ENCODE peak calls at places on chromosomes 11 and 22, in four cellular contexts. One of them, this sample, is unnamed.

GRCh38 chr11:46119352-46120216 is 1.7 kb downstream of the PHF21A start:
- DNase-seq in NCI-H146: peak; percentile 43
- DNase-seq in hepatocyte: peak; percentile 77
- DNase-seq in activated T-helper 1 cell treated with anti-CD3 and anti-CD28 coated beads, Interleukin-12 subunit alpha, Interleukin-12 subunit beta, Interleukin-2, Interleukin-4 antibody, amounts not matched to agents 30 ng/mL and 10 ng/mL and 1 ng/mL, durations not matched to agents 14 hours and 24 hours and 36 hours: peak; percentile 44
- DNase-seq in this sample: peak; percentile 25

GRCh38 chr11:100827934-100828661 is 141.0 kb downstream of the ARHGAP42 start:
- DNase-seq in NCI-H146: peak; percentile 49
- DNase-seq in hepatocyte: peak; percentile 68
- DNase-seq in activated T-helper 1 cell treated with anti-CD3 and anti-CD28 coated beads, Interleukin-12 subunit alpha, Interleukin-12 subunit beta, Interleukin-2, Interleukin-4 antibody, amounts not matched to agents 30 ng/mL and 10 ng/mL and 1 ng/mL, durations not matched to agents 14 hours and 24 hours and 36 hours: no peak
- DNase-seq in this sample: no peak

GRCh38 chr11:110901441-110901840 is 189.2 kb upstream of the ARHGAP20 start:
- DNase-seq in NCI-H146: no peak
- DNase-seq in hepatocyte: no peak
- DNase-seq in activated T-helper 1 cell treated with anti-CD3 and anti-CD28 coated beads, Interleukin-12 subunit alpha, Interleukin-12 subunit beta, Interleukin-2, Interleukin-4 antibody, amounts not matched to agents 30 ng/mL and 10 ng/mL and 1 ng/mL, durations not matched to agents 14 hours and 24 hours and 36 hours: no peak
- DNase-seq in this sample: no peak

GRCh38 chr11:36453678-36454077 is 56.4 kb downstream of the TRAF6 start:
- DNase-seq in NCI-H146: no peak
- DNase-seq in hepatocyte: no peak
- DNase-seq in activated T-helper 1 cell treated with anti-CD3 and anti-CD28 coated beads, Interleukin-12 subunit alpha, Interleukin-12 subunit beta, Interleukin-2, Interleukin-4 antibody, amounts not matched to agents 30 ng/mL and 10 ng/mL and 1 ng/mL, durations not matched to agents 14 hours and 24 hours and 36 hours: no peak
- DNase-seq in this sample: no peak

GRCh38 chr11:82906236-82906635 is 4.7 kb downstream of the DDIAS start:
- DNase-seq in NCI-H146: peak; percentile 45
- DNase-seq in hepatocyte: peak; percentile 43
- DNase-seq in activated T-helper 1 cell treated with anti-CD3 and anti-CD28 coated beads, Interleukin-12 subunit alpha, Interleukin-12 subunit beta, Interleukin-2, Interleukin-4 antibody, amounts not matched to agents 30 ng/mL and 10 ng/mL and 1 ng/mL, durations not matched to agents 14 hours and 24 hours and 36 hours: no peak
- DNase-seq in this sample: peak; percentile 1

GRCh38 chr11:36162909-36163434 is 126.3 kb downstream of the COMMD9 start:
- DNase-seq in NCI-H146: no peak
- DNase-seq in hepatocyte: no peak
- DNase-seq in activated T-helper 1 cell treated with anti-CD3 and anti-CD28 coated beads, Interleukin-12 subunit alpha, Interleukin-12 subunit beta, Interleukin-2, Interleukin-4 antibody, amounts not matched to agents 30 ng/mL and 10 ng/mL and 1 ng/mL, durations not matched to agents 14 hours and 24 hours and 36 hours: no peak
- DNase-seq in this sample: no peak

GRCh38 chr11:74701351-74701750 is 29.9 kb downstream of the CHRDL2 start:
- DNase-seq in NCI-H146: no peak
- DNase-seq in hepatocyte: no peak
- DNase-seq in activated T-helper 1 cell treated with anti-CD3 and anti-CD28 coated beads, Interleukin-12 subunit alpha, Interleukin-12 subunit beta, Interleukin-2, Interleukin-4 antibody, amounts not matched to agents 30 ng/mL and 10 ng/mL and 1 ng/mL, durations not matched to agents 14 hours and 24 hours and 36 hours: no peak
- DNase-seq in this sample: no peak

GRCh38 chr11:112837162-112837826 is 123.9 kb upstream of the NCAM1 start:
- DNase-seq in NCI-H146: peak; percentile 54
- DNase-seq in hepatocyte: no peak
- DNase-seq in activated T-helper 1 cell treated with anti-CD3 and anti-CD28 coated beads, Interleukin-12 subunit alpha, Interleukin-12 subunit beta, Interleukin-2, Interleukin-4 antibody, amounts not matched to agents 30 ng/mL and 10 ng/mL and 1 ng/mL, durations not matched to agents 14 hours and 24 hours and 36 hours: no peak
- DNase-seq in this sample: no peak

GRCh38 chr11:120645639-120646038 is 134.1 kb downstream of the GRIK4 start:
- DNase-seq in NCI-H146: peak; percentile 84
- DNase-seq in hepatocyte: no peak
- DNase-seq in activated T-helper 1 cell treated with anti-CD3 and anti-CD28 coated beads, Interleukin-12 subunit alpha, Interleukin-12 subunit beta, Interleukin-2, Interleukin-4 antibody, amounts not matched to agents 30 ng/mL and 10 ng/mL and 1 ng/mL, durations not matched to agents 14 hours and 24 hours and 36 hours: no peak
- DNase-seq in this sample: no peak

GRCh38 chr11:90774727-90775572 is 552.1 kb upstream of the CHORDC1 start:
- DNase-seq in NCI-H146: no peak
- DNase-seq in hepatocyte: no peak
- DNase-seq in activated T-helper 1 cell treated with anti-CD3 and anti-CD28 coated beads, Interleukin-12 subunit alpha, Interleukin-12 subunit beta, Interleukin-2, Interleukin-4 antibody, amounts not matched to agents 30 ng/mL and 10 ng/mL and 1 ng/mL, durations not matched to agents 14 hours and 24 hours and 36 hours: no peak
- DNase-seq in this sample: no peak

GRCh38 chr22:39567135-39567946 is 3.2 kb upstream of the CACNA1I start:
- DNase-seq in NCI-H146: no peak
- DNase-seq in hepatocyte: no peak
- DNase-seq in activated T-helper 1 cell treated with anti-CD3 and anti-CD28 coated beads, Interleukin-12 subunit alpha, Interleukin-12 subunit beta, Interleukin-2, Interleukin-4 antibody, amounts not matched to agents 30 ng/mL and 10 ng/mL and 1 ng/mL, durations not matched to agents 14 hours and 24 hours and 36 hours: peak; percentile 31
- DNase-seq in this sample: no peak

GRCh38 chr22:27632451-27633295 is 168.9 kb downstream of the MN1 start:
- DNase-seq in NCI-H146: peak; percentile 48
- DNase-seq in hepatocyte: peak; percentile 78
- DNase-seq in activated T-helper 1 cell treated with anti-CD3 and anti-CD28 coated beads, Interleukin-12 subunit alpha, Interleukin-12 subunit beta, Interleukin-2, Interleukin-4 antibody, amounts not matched to agents 30 ng/mL and 10 ng/mL and 1 ng/mL, durations not matched to agents 14 hours and 24 hours and 36 hours: no peak
- DNase-seq in this sample: no peak

GRCh38 chr11:10450451-10451398 is 4.3 kb upstream of the AMPD3 start:
- DNase-seq in NCI-H146: peak; percentile 24
- DNase-seq in hepatocyte: peak; percentile 80
- DNase-seq in activated T-helper 1 cell treated with anti-CD3 and anti-CD28 coated beads, Interleukin-12 subunit alpha, Interleukin-12 subunit beta, Interleukin-2, Interleukin-4 antibody, amounts not matched to agents 30 ng/mL and 10 ng/mL and 1 ng/mL, durations not matched to agents 14 hours and 24 hours and 36 hours: peak; percentile 25
- DNase-seq in this sample: no peak

GRCh38 chr11:65134952-65135632 is 773 bp upstream of the SYVN1 start:
- DNase-seq in NCI-H146: peak; percentile 98
- DNase-seq in hepatocyte: peak; percentile 96
- DNase-seq in activated T-helper 1 cell treated with anti-CD3 and anti-CD28 coated beads, Interleukin-12 subunit alpha, Interleukin-12 subunit beta, Interleukin-2, Interleukin-4 antibody, amounts not matched to agents 30 ng/mL and 10 ng/mL and 1 ng/mL, durations not matched to agents 14 hours and 24 hours and 36 hours: peak; percentile 85
- DNase-seq in this sample: peak; percentile 87

GRCh38 chr11:65132988-65133700 is 1.2 kb downstream of the SYVN1 start:
- DNase-seq in NCI-H146: peak; percentile 55
- DNase-seq in hepatocyte: peak; percentile 85
- DNase-seq in activated T-helper 1 cell treated with anti-CD3 and anti-CD28 coated beads, Interleukin-12 subunit alpha, Interleukin-12 subunit beta, Interleukin-2, Interleukin-4 antibody, amounts not matched to agents 30 ng/mL and 10 ng/mL and 1 ng/mL, durations not matched to agents 14 hours and 24 hours and 36 hours: peak; percentile 49
- DNase-seq in this sample: no peak

GRCh38 chr22:45314054-45314721 is 4.5 kb downstream of the FAM118A start:
- DNase-seq in NCI-H146: no peak
- DNase-seq in hepatocyte: peak; percentile 53
- DNase-seq in activated T-helper 1 cell treated with anti-CD3 and anti-CD28 coated beads, Interleukin-12 subunit alpha, Interleukin-12 subunit beta, Interleukin-2, Interleukin-4 antibody, amounts not matched to agents 30 ng/mL and 10 ng/mL and 1 ng/mL, durations not matched to agents 14 hours and 24 hours and 36 hours: no peak
- DNase-seq in this sample: no peak

GRCh38 chr11:110425751-110426545 is 3.8 kb upstream of the FDX1 start:
- DNase-seq in NCI-H146: peak; percentile 14
- DNase-seq in hepatocyte: no peak
- DNase-seq in activated T-helper 1 cell treated with anti-CD3 and anti-CD28 coated beads, Interleukin-12 subunit alpha, Interleukin-12 subunit beta, Interleukin-2, Interleukin-4 antibody, amounts not matched to agents 30 ng/mL and 10 ng/mL and 1 ng/mL, durations not matched to agents 14 hours and 24 hours and 36 hours: no peak
- DNase-seq in this sample: peak; percentile 83

GRCh38 chr11:29485641-29486040 is 531.2 kb downstream of the KCNA4 start:
- DNase-seq in NCI-H146: no peak
- DNase-seq in hepatocyte: no peak
- DNase-seq in activated T-helper 1 cell treated with anti-CD3 and anti-CD28 coated beads, Interleukin-12 subunit alpha, Interleukin-12 subunit beta, Interleukin-2, Interleukin-4 antibody, amounts not matched to agents 30 ng/mL and 10 ng/mL and 1 ng/mL, durations not matched to agents 14 hours and 24 hours and 36 hours: no peak
- DNase-seq in this sample: no peak

GRCh38 chr11:19892387-19892786 is 179.8 kb downstream of the NAV2 start:
- DNase-seq in NCI-H146: no peak
- DNase-seq in hepatocyte: no peak
- DNase-seq in activated T-helper 1 cell treated with anti-CD3 and anti-CD28 coated beads, Interleukin-12 subunit alpha, Interleukin-12 subunit beta, Interleukin-2, Interleukin-4 antibody, amounts not matched to agents 30 ng/mL and 10 ng/mL and 1 ng/mL, durations not matched to agents 14 hours and 24 hours and 36 hours: no peak
- DNase-seq in this sample: no peak